ENCODE peak calls at places on chromosomes 6 and 20, in six cellular contexts. M, T, L, H, P and Z are unnamed samples. For H3K4me1, the result is how much of the 10 kb centered on the place peaks cover.

GRCh38 chr20:22999756-23000155 is 35.4 kb upstream of the SSTR4 start:
- DNase-seq in L (no peak), P (no peak), T (no peak), M (peak), H (no peak), Z (no peak)

GRCh38 chr6:154961141-154961540 is 34.0 kb upstream of the TIAM2 start:
- DNase-seq in T (no peak), M (no peak), P (peak), H (no peak), L (no peak), Z (no peak)

GRCh38 chr6:10416516-10416862 is 1.6 kb upstream of the TFAP2A start:
- DNase-seq in P (no peak), T (no peak), L (no peak), H (no peak), M (no peak), Z (no peak)

GRCh38 chr6:139801571-139802321 is 427.3 kb upstream of the CITED2 start:
- DNase-seq in T (no peak), H (no peak), L (peak), M (no peak), P (no peak), Z (no peak)

GRCh38 chr6:12012566-12013367 is 655 bp downstream of the HIVEP1 start:
- DNase-seq in H (peak), P (peak), M (peak), T (peak), L (peak), Z (peak)

GRCh38 chr20:37297066-37297736 is 7.7 kb downstream of the MANBAL start:
- DNase-seq in T (peak), L (peak), P (peak), H (no peak), M (peak), Z (no peak)

GRCh38 chr6:134722996-134723871 is 226.7 kb downstream of the ALDH8A1 start:
- DNase-seq in P (no peak), H (no peak), T (no peak), L (peak), M (no peak), Z (no peak)

GRCh38 chr6:170080828-170081368 is 210.0 kb downstream of the DLL1 start:
- DNase-seq in P (no peak), L (no peak), H (no peak), T (peak), M (no peak), Z (peak)

GRCh38 chr20:3199976-3200755 is 4.3 kb downstream of the DDRGK1 start:
- DNase-seq in H (no peak), P (no peak), L (no peak), M (no peak), T (no peak), Z (no peak)

GRCh38 chr20:34579191-34579661 is 20.7 kb downstream of the MAP1LC3A start:
- DNase-seq in T (peak), M (peak), P (peak), L (peak), H (peak), Z (peak)

GRCh38 chr20:18628330-18628941 is 40.6 kb downstream of the DTD1 start:
- DNase-seq in T (no peak), L (no peak), H (no peak), P (no peak), M (no peak), Z (no peak)

GRCh38 chr6:159916752-159917151 is 26.0 kb downstream of the MAS1 start:
- DNase-seq in M (no peak), H (no peak), L (no peak), P (no peak), T (no peak), Z (no peak)

GRCh38 chr6:133767571-133767970 is 121.3 kb upstream of the TCF21 start:
- DNase-seq in T (no peak), M (no peak), H (no peak), L (no peak), P (no peak), Z (no peak)

GRCh38 chr6:159041181-159041580 is 3.6 kb downstream of the TAGAP start:
- DNase-seq in H (no peak), T (no peak), M (no peak), L (no peak), P (no peak), Z (no peak)

GRCh38 chr20:45407783-45408645 is at the start of gene DBNDD2:
- DNase-seq in M (no peak), T (peak), P (peak), L (no peak), H (peak), Z (no peak)

GRCh38 chr6:84360039-84360438 is 132.6 kb upstream of the CEP162 start:
- DNase-seq in M (no peak), H (no peak), T (no peak), P (no peak), L (no peak), Z (no peak)

GRCh38 chr6:33203443-33204164 is 851 bp upstream of the HSD17B8 start:
- DNase-seq in P (peak), L (peak), H (no peak), T (no peak), M (no peak), Z (no peak)
- H3K4me1 ChIP-seq in P (half or more), L (half or more), H (under half), T (under half), M (under half), Z (under half)

GRCh38 chr6:36836771-36837339 is 2.4 kb downstream of the CPNE5 start:
- DNase-seq in P (no peak), L (no peak), T (no peak), H (no peak), M (no peak), Z (no peak)

GRCh38 chr6:36839819-36840379 is 655 bp upstream of the CPNE5 start:
- DNase-seq in M (no peak), P (no peak), T (peak), L (peak), H (peak), Z (no peak)

GRCh38 chr6:36840471-36841461 is 1.5 kb upstream of the CPNE5 start:
- DNase-seq in H (peak), L (no peak), M (peak), P (no peak), T (peak), Z (no peak)

GRCh38 chr6:36837686-36838085 is 1.6 kb downstream of the CPNE5 start:
- DNase-seq in P (no peak), H (no peak), L (no peak), M (no peak), T (no peak), Z (no peak)

GRCh38 chr6:36838896-36839818 is at the start of gene CPNE5:
- DNase-seq in T (peak), L (no peak), H (peak), M (no peak), P (no peak), Z (no peak)
- H3K4me3 ChIP-seq in T (peak), L (peak), H (peak), M (peak), P (peak), Z (peak)

GRCh38 chr6:138722425-138723371 is 50.9 kb upstream of the CCDC28A start:
- DNase-seq in H (no peak), M (no peak), T (no peak), L (peak), P (no peak), Z (no peak)

GRCh38 chr6:138716017-138716416 is 57.6 kb upstream of the CCDC28A start:
- DNase-seq in H (no peak), L (no peak), T (no peak), P (no peak), M (no peak), Z (no peak)

GRCh38 chr6:138716971-138717370 is 56.6 kb upstream of the CCDC28A start:
- DNase-seq in L (no peak), H (no peak), T (no peak), P (no peak), M (no peak), Z (no peak)

GRCh38 chr6:138719011-138719635 is 54.4 kb upstream of the CCDC28A start:
- DNase-seq in P (no peak), M (no peak), H (no peak), L (peak), T (no peak), Z (no peak)

GRCh38 chr6:138719744-138720143 is 53.8 kb upstream of the CCDC28A start:
- DNase-seq in M (no peak), H (no peak), P (no peak), T (no peak), L (no peak), Z (no peak)
- H3K27ac ChIP-seq in M (no peak), H (peak), P (no peak), T (no peak), L (no peak), Z (no peak)

DNA sequence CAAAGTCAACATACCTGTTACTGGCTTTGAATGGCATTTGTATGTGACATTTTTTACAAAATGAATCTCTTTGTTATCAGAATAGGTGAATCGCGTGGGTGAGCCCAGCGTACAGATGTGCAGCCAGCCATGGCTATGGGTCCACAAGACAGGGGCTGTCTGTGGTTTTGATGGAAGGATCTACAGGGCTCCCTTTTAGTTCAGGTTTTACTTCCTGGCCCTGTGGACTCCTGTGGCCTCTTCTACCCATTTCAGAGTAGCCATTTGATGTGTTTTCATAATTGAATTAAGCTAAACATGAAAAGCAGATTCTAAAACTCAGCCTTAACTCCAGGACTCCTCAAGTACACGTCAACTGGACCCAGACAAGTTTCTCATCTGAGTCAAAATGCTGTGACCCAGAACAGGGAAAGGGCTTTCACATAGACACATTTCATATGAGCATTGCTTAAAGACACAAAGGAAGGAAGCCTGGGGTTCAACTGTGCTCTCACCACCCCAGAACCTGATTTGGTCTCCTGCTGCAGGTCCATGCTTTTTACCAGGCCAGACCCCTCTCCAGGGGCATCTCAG is 105.3 kb upstream of the NAA20 start:
- DNase-seq in P (no peak), T (no peak), H (no peak), L (no peak), M (no peak), Z (no peak)
- H3K4me1 ChIP-seq in P (under half), T (under half), H (under half), L (under half), M (under half), Z (under half)

GRCh38 chr20:59025511-59025910 is 6.3 kb downstream of the TUBB1 start:
- DNase-seq in H (no peak), P (no peak), M (no peak), T (no peak), L (no peak), Z (peak)

GRCh38 chr20:59027746-59028320 is 4.3 kb downstream of the ATP5F1E start:
- DNase-seq in T (no peak), M (no peak), P (no peak), H (no peak), L (peak), Z (no peak)

GRCh38 chr20:59028812-59029211 is 3.3 kb downstream of the ATP5F1E start:
- DNase-seq in T (no peak), M (no peak), H (no peak), P (no peak), L (no peak), Z (peak)

GRCh38 chr20:59025086-59025485 is 5.9 kb downstream of the TUBB1 start:
- DNase-seq in T (no peak), P (no peak), M (no peak), L (no peak), H (no peak), Z (peak)

GRCh38 chr20:59026904-59027745 is 5.0 kb downstream of the ATP5F1E start:
- DNase-seq in T (no peak), H (no peak), M (no peak), L (no peak), P (no peak), Z (peak)
- H3K4me3 ChIP-seq in T (no peak), H (no peak), M (no peak), L (no peak), P (no peak), Z (no peak)

DNA sequence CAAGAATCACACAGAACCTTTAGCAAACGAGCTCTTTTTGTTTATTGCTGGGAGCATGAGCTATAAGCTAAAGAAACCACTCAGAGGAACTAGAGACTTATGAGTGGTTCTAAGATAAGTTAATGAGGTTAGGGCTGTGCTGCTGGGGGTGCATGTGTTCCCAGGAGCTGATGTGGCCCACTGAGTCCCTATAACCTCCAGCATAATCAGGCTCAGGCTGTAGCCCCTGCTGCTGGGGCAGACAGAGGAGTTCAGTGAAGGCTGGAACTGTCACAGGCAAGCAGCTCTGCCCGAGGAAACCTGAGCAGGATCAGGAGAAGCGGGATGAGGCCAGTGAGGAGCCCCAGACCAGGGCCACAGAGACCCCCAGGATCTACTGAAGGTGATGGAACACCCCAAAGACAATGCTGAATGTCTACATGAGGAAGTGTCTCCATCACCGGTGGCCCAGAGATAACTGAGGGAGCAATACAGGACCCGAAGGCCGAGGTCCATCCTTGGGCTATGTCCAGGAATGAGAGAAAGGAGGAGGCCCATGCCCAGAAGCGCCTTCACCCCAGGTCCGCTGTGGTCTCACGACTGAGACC is 17.3 kb downstream of the TUBB2B start:
- DNase-seq in P (no peak), L (no peak), M (no peak), H (no peak), T (no peak), Z (no peak)
- H3K27ac ChIP-seq in P (peak), L (no peak), M (no peak), H (no peak), T (no peak), Z (peak)

DNA sequence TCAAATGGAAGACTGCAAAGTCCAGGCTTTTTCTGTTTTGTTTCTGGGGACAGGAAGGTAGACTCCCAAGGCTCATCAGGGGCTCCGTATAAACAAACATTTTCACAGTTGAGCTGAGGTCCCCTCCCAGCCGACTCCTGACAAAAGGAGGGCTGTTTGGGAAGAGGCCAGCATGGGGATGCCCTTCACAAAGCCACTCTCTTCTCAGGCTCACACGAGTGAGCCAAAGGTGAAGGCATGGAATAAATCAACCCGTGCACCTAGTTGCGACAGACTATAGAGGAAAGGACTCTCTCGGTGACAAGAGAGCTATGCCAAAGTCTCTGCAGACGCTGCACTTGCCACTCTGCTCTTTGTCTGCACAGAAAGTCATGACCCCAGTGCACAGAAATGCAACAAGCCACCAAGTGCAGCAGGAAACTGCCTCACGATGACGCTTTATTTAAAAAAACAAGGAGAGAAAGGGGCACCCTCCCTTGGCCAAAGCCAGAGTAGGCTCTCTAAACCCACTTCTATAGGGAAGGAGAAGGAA is 21.1 kb downstream of the JAG1 start:
- DNase-seq in T (no peak), L (peak), M (no peak), P (peak), H (no peak), Z (no peak)
- H3K4me1 ChIP-seq in T (under half), L (under half), M (under half), P (half or more), H (under half), Z (under half)

DNA sequence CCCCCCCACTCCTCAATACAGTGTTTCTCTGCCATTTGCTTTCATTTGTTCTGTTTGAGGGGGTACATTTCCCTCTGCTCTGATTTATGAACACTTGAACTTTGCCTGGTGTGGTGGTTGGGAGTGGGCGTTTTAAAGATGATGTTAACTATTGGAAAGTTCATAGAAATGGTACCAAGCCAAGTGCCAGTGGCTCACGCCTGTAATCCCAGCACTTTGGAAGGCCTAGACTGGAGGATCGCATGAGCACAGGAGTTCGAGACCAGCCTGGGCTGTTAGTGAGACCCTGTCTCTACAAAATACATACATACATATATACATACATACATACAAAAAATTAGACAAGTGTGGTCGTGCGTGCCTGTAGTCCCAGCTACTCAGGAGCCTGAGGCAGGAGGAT is 1.1 kb downstream of the RAB32 start:
- DNase-seq in P (no peak), L (peak), H (no peak), M (no peak), T (no peak), Z (no peak)
- H3K4me3 ChIP-seq in P (peak), L (peak), H (peak), M (peak), T (peak), Z (peak)

DNA sequence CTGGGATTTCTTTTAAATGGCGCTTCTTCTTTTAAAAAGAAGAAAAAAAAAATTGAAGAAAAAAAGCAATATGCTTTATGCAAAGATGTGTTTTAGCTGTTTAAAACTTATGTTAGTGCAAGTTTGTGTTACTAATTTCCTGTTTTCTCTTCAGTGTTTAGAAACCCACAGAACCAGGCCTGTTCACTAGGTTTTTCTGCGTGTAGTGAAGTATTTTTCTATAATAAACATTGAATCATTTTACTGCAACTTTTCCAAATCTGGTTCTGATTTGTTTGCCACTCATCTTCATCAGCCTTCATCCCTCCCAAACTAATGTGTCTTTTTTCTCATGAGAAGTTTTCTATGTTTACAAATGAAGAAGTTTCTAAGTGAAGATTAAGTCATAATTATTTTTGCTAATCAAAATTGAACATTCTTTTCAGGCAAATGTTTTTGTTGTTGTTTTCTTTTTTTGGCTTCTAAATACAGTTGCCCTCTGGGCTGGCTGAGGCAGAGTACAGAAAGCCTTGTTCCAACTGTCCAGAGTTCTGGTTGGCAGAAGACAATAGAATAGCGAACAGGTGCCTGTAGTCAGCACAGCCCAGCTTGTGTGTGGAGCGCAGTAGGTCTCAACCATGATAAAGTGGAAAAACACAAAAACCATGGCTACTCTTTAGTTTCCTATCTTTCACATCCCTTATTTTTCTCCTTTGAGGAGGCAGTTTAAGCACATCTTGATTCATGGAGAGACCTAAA is 14.5 kb downstream of the ZNF76 start:
- DNase-seq in T (no peak), L (no peak), H (no peak), M (no peak), P (no peak), Z (no peak)
- H3K27ac ChIP-seq in T (no peak), L (no peak), H (no peak), M (no peak), P (peak), Z (no peak)

GRCh38 chr20:32480361-32481199 is 104.6 kb downstream of the NOL4L start:
- DNase-seq in P (no peak), M (no peak), L (peak), T (no peak), H (no peak), Z (peak)
- H3K4me1 ChIP-seq in P (under half), M (under half), L (half or more), T (under half), H (under half), Z (under half)